ENCODE peak calls at places on chromosome 15, in ten cellular contexts. C is activated gamma-delta T cell treated with Interleukin-2 at 50 U/mL for 16 hours; V is coronary artery; Q is left cardiac atrium; O is T-helper 1 cell; Z is right cardiac atrium; E is activated CD4-positive, alpha-beta T cell treated with anti-CD3 and anti-CD28 coated beads for 4 hours; Y is foreskin fibroblast; J is T-helper 9 cell; P is lung microvascular endothelial cell. H is an unnamed sample.

GRCh38 chr15:47990821-47991220 is 130.0 kb upstream of the SLC24A5 start:
- DNase-seq in C (no peak), V (no peak), Q (no peak), O (no peak), Z (no peak), E (no peak), Y (no peak), J (no peak), P (no peak), H (no peak)

GRCh38 chr15:71219646-71220045 is 104.4 kb downstream of the THSD4 start:
- DNase-seq in C (no peak), V (no peak), Q (no peak), O (no peak), Z (no peak), E (no peak), Y (peak), J (no peak), P (no peak), H (no peak)

GRCh38 chr15:89672221-89673161 is 6.7 kb downstream of the PLIN1 start:
- DNase-seq in C (no peak), V (peak), Q (no peak), O (no peak), Z (peak), E (no peak), Y (peak), J (no peak), P (no peak), H (no peak)

GRCh38 chr15:33161209-33161608 is 33.3 kb downstream of the FMN1 start:
- DNase-seq in C (no peak), V (no peak), Q (no peak), O (no peak), Z (no peak), E (no peak), Y (no peak), J (no peak), P (no peak), H (no peak)

GRCh38 chr15:64804619-64805018 is 20.8 kb downstream of the PIF1 start:
- DNase-seq in C (no peak), V (no peak), Q (no peak), O (no peak), Z (no peak), E (no peak), Y (no peak), J (no peak), P (no peak), H (no peak)

GRCh38 chr15:96351801-96352593 is 21.5 kb downstream of the NR2F2 start:
- DNase-seq in C (no peak), V (peak), Q (no peak), O (no peak), Z (peak), E (no peak), Y (no peak), J (no peak), P (peak), H (no peak)

GRCh38 chr15:66178531-66178910 is 75.0 kb downstream of the MEGF11 start:
- DNase-seq in C (no peak), V (no peak), Q (no peak), O (no peak), Z (no peak), E (no peak), Y (no peak), J (no peak), P (no peak), H (no peak)

GRCh38 chr15:75148293-75148692 is 53.4 kb upstream of the C15orf39 start:
- DNase-seq in C (no peak), V (no peak), Q (no peak), O (no peak), Z (no peak), E (no peak), Y (no peak), J (no peak), P (no peak), H (no peak)

GRCh38 chr15:72037321-72037720 is 80.6 kb downstream of the MYO9A start:
- DNase-seq in C (no peak), V (no peak), Q (no peak), O (no peak), Z (no peak), E (no peak), Y (no peak), J (no peak), P (no peak), H (no peak)

GRCh38 chr15:52481915-52482314 is 46.8 kb downstream of the MYO5A start:
- DNase-seq in C (peak), V (no peak), Q (no peak), O (peak), Z (no peak), E (peak), Y (peak), J (peak), P (no peak), H (peak)

GRCh38 chr15:68256675-68257450 is 20.7 kb upstream of the FEM1B start:
- DNase-seq in C (peak), V (peak), Q (peak), O (peak), Z (peak), E (peak), Y (peak), J (peak), P (peak), H (peak)

GRCh38 chr15:73331991-73332925 is 36.5 kb downstream of the HCN4 start:
- DNase-seq in C (no peak), V (no peak), Q (peak), O (no peak), Z (no peak), E (no peak), Y (no peak), J (no peak), P (no peak), H (no peak)

GRCh38 chr15:48680841-48681240 is 35.3 kb upstream of the FBN1 start:
- DNase-seq in C (no peak), V (no peak), Q (no peak), O (no peak), Z (no peak), E (no peak), Y (peak), J (no peak), P (no peak), H (no peak)

GRCh38 chr15:75030023-75030413 is 6.6 kb downstream of the PPCDC start:
- DNase-seq in C (no peak), V (peak), Q (no peak), O (no peak), Z (peak), E (no peak), Y (peak), J (no peak), P (peak), H (no peak)

GRCh38 chr15:83435202-83435601 is 11.9 kb upstream of the SH3GL3 start:
- DNase-seq in C (no peak), V (no peak), Q (no peak), O (no peak), Z (no peak), E (no peak), Y (no peak), J (no peak), P (no peak), H (no peak)

GRCh38 chr15:76354823-76355440 is 18.4 kb downstream of the ISL2 start:
- DNase-seq in C (no peak), V (no peak), Q (no peak), O (no peak), Z (no peak), E (no peak), Y (no peak), J (no peak), P (no peak), H (no peak)

GRCh38 chr15:54884312-54884711 is 312.4 kb downstream of the RSL24D1 start:
- DNase-seq in C (no peak), V (no peak), Q (no peak), O (no peak), Z (no peak), E (no peak), Y (no peak), J (no peak), P (no peak), H (no peak)

H was measured in activated T-helper 2 cell treated with anti-CD3 and anti-CD28 coated beads, Interferon-gamma antibody, Interleukin-2, Interleukin-4, amounts not matched to agents 10 μg/mL and 5 μg/mL and 100 μg/mL, durations not matched to agents 14 hours and 24 hours and 36 hours.